ENCODE peak calls at places on chromosomes 4 and X, in four cellular contexts. J is GM12878, H is K562, Q is HepG2. C is an unnamed sample.

GRCh38 chr4:40234519-40235039 is 37.7 kb downstream of the RHOH start:
- DNase-seq in H (no peak), J (no peak), Q (no peak), C (no peak)

GRCh38 chrX:72269671-72270251 is 7.3 kb downstream of the RPS4X start:
- DNase-seq in J (no peak), H (peak; percentile 34), Q (no peak), C (no peak)

GRCh38 chrX:135086197-135086854 is 34.0 kb downstream of the ETDB start:
- DNase-seq in H (peak; percentile 77), Q (peak; percentile 39), J (peak; percentile 15), C (no peak)

GRCh38 chr4:101229116-101229515 is 118.2 kb downstream of the PPP3CA start:
- DNase-seq in H (no peak), Q (no peak), J (no peak), C (no peak)

GRCh38 chr4:38733663-38734062 is 49.1 kb downstream of the TLR10 start:
- DNase-seq in H (no peak), Q (no peak), J (no peak), C (no peak)

GRCh38 chr4:149999485-150000074 is 78.7 kb upstream of the DCLK2 start:
- DNase-seq in Q (peak; percentile 32), J (no peak), H (peak; percentile 17), C (no peak)

GRCh38 chrX:48802089-48802812 is 384 bp downstream of the HDAC6 start:
- DNase-seq in J (peak; percentile 40), H (peak; percentile 93), Q (peak; percentile 85), C (peak; percentile 81)

GRCh38 chr4:87051121-87051713 is 116.4 kb downstream of the AFF1 start:
- DNase-seq in Q (no peak), J (no peak), H (no peak), C (no peak)

GRCh38 chrX:110847334-110847733 is 51.7 kb upstream of the CHRDL1 start:
- DNase-seq in J (peak; percentile 23), H (peak; percentile 67), Q (peak; percentile 32), C (no peak)

GRCh38 chr4:82713856-82714255 is 84.7 kb downstream of the SCD5 start:
- DNase-seq in H (no peak), Q (no peak), J (no peak), C (no peak)

GRCh38 chr4:1077711-1078477 is 35.5 kb downstream of the RNF212 start:
- DNase-seq in Q (no peak), H (no peak), J (no peak), C (no peak)

GRCh38 chr4:68359508-68359907 is 9.6 kb upstream of the YTHDC1 start:
- DNase-seq in J (no peak), H (no peak), Q (no peak), C (no peak)

GRCh38 chr4:79408063-79408462 is at the start of gene GK2:
- DNase-seq in Q (no peak), H (no peak), J (no peak), C (no peak)

GRCh38 chr4:97317691-97318090 is 825.6 kb downstream of the STPG2 start:
- DNase-seq in H (no peak), J (no peak), Q (no peak), C (no peak)

GRCh38 chrX:72018277-72019112 is 107.8 kb downstream of the NHSL2 start:
- DNase-seq in H (peak; percentile 85), J (no peak), Q (peak; percentile 47), C (peak; percentile 76)

GRCh38 chr4:185352202-185352601 is 43.5 kb downstream of the LRP2BP start:
- DNase-seq in H (no peak), J (no peak), Q (no peak), C (no peak)

GRCh38 chrX:11416600-11416999 is 123.4 kb downstream of the AMELX start:
- DNase-seq in H (no peak), Q (no peak), J (no peak), C (no peak)

GRCh38 chr4:169416461-169416860 is 145.7 kb upstream of the SH3RF1 start:
- DNase-seq in Q (no peak), J (no peak), H (no peak), C (no peak)

GRCh38 chrX:68929332-68930150 is 100.7 kb downstream of the EFNB1 start:
- DNase-seq in Q (no peak), H (no peak), J (no peak), C (no peak)

GRCh38 chrX:69430730-69431129 is 73.4 kb upstream of the NALF2 start:
- DNase-seq in Q (no peak), H (no peak), J (no peak), C (no peak)

GRCh38 chr4:41185614-41186609 is 28.4 kb downstream of the APBB2 start:
- DNase-seq in Q (no peak), H (no peak), J (no peak), C (no peak)

GRCh38 chrX:10109695-10110094 is 47.1 kb upstream of the CLCN4 start:
- DNase-seq in Q (no peak), H (no peak), J (no peak), C (no peak)

GRCh38 chr4:174404677-174405076 is 117.6 kb downstream of the HPGD start:
- DNase-seq in H (no peak), J (no peak), Q (no peak), C (no peak)

GRCh38 chr4:12486995-12487394 is 997.1 kb downstream of the RAB28 start:
- DNase-seq in H (no peak), Q (no peak), J (no peak), C (no peak)

GRCh38 chrX:110056419-110056818 is 53.5 kb downstream of the TMEM164 start:
- DNase-seq in H (no peak), Q (no peak), J (no peak), C (no peak)

GRCh38 chr4:153514001-153514526 is 47.9 kb downstream of the TMEM131L start:
- DNase-seq in Q (no peak), J (no peak), H (no peak), C (no peak)

DNA sequence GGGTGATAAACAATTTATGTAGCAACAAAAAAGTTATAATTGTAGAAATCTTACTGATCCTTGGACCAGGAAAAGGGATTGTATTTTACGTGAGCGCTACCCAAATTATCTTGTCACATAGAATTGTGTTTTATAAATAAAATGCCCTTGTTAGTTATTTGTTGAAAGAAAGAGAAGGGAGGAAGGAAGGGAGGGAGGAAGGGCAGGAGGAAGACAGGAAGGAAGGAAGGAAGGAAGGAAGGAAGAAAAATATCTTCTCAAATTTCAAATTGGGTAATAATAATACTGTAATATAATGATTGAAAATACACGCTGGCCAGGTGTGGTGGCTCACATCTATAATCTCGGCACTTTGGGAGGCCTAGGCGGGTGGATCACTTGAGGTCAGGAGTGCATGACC is 206.2 kb upstream of the TLL1 start:
- DNase-seq in Q (no peak), H (no peak), J (no peak), C (no peak)
- TF ChIP-seq CBFB in Q (no peak), H (no peak), J (no peak), C (no peak)

DNA sequence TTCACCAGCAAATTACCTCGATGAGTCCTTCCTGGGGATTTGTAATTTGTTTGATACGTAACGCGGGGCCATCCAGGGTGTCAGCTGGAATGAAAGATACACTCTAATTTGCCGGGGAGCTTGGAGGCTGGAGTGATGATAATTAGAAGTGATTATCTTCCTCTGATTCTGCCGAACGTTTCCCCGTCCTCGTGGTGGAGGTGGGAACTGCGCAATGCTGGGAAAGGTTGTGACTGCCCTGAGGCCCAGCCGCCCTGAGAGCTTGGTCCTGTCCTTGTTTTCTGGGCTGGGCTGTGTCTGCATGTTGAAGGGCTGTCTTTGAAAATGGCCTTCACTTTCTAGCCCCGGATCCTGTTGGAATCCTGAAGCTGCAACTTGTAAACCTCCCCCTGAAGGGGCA is 48.0 kb downstream of the SORCS2 start:
- DNase-seq in H (no peak), Q (no peak), J (no peak), C (no peak)
- TF ChIP-seq CTCF in H (no peak), Q (no peak), J (no peak), C (no peak)

DNA sequence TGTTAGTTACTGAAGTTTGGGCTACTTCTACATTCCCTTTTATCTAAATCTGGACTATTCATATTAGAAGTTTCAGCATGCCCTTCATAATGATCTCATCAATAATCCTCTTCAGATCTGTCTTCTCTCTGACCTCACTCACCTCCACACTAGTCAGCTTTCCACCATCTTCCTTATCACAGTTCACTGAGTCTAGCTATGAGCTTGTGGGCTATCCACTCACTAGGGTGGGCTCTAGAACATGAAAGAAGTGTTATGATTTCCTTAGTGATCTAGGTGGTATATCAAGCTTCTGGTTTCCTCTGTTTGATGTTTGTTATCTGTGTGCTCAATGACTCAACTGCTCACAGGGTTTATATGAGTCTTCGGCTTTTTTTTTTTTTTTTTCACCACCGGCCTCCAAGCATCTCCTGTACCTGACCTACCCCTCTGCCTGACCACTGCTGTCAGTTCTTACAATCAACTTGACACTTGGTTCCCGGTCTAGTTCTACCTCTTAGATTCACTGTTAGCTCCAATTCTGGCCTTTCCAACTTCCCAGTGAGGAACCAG is 103.1 kb downstream of the PAPSS1 start:
- DNase-seq in Q (peak; percentile 16), H (no peak), J (no peak), C (no peak)
- TF ChIP-seq CBFB in Q (no peak), H (no peak), J (no peak), C (no peak)

GRCh38 chrX:85109235-85109634 is 105.6 kb downstream of the APOOL start:
- DNase-seq in J (no peak), H (peak; percentile 60), Q (peak; percentile 12), C (peak; percentile 50)
- TF ChIP-seq CTCF in J (peak; percentile 28), H (peak; percentile 52), Q (peak; percentile 52), C (peak; percentile 28)

DNA sequence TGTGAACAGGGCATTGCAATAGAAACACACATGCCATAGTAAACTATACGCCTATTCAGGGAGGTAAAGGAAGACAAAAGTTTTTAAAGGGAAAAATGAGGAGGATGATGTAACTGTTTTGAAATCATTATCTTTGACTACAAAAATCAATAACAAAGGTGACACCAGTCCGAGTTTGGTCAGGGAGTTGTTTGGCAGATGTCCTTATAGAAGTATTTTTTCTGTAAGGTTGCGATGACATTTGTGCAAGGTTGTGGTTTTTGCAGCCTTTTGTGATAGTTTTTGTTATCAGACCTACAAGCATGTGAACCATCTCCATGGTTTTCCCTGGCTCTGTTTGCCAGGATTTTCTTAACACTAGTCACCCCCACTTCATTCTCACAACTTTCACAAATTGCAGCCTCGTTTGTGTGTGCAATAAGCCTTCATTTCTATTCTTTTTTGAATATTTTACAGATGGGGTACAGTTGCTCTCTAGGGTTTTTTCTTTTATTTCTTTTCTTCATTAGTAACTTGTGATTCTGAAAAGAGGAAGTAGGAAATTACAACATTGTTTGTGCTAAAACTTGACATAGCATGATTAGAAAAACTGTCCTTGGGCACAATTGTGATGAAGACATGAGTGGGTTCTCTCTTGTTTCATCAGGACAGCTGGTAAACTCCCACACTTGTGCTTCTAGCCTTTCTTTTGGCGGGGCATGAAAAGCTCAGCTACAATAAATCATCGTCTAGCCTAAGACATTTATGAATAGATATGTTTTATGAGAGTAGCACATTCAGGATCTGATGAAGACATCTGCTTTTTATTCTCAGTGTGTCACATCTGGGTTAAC is 60.2 kb upstream of the PNPLA4 start:
- DNase-seq in H (no peak), J (peak; percentile 26), Q (peak; percentile 35), C (no peak)
- TF ChIP-seq CBFB in H (no peak), J (no peak), Q (no peak), C (no peak)

GRCh38 chrX:55522577-55523254 is 33.1 kb upstream of the USP51 start:
- DNase-seq in Q (no peak), H (no peak), J (no peak), C (no peak)

GRCh38 chrX:55521687-55522086 is 32.0 kb upstream of the USP51 start:
- DNase-seq in Q (no peak), J (no peak), H (no peak), C (no peak)

DNA sequence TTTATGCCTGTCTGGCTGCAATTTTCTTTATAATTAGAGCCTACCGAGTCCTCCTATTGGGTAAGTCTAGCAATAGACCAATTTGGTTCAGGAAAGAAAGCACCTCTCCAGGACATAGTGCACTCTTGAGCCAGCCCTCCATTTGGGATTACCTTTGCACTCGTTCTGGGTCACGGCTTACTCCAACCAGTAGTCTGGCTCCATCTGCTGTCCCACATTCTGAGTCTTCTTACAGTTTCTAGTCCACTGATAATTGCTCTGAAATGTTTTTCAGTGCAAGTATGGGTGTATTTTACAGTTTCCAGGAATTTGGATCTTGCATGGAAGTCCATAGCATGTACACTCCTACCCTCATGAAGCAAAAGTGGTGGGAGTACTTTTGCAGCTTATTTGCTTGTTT is 34.8 kb upstream of the USP51 start:
- DNase-seq in H (peak; percentile 11), J (no peak), Q (peak; percentile 0), C (no peak)
- TF ChIP-seq CTCF in H (no peak), J (no peak), Q (no peak), C (no peak)

C was measured in WTC11.